ENCODE peak calls at places on chromosomes 13 and 19, in eight cellular contexts. R, J, Z, W, K, N, P and T are unnamed samples.

GRCh38 chr19:1871140-1871597 is 7.8 kb upstream of the KLF16 start:
- DNase-seq in R (no peak), J (no peak), Z (no peak), W (no peak), K (no peak), N (no peak), P (no peak), T (no peak)

GRCh38 chr19:19342086-19343015 is 21.7 kb downstream of the MAU2 start:
- DNase-seq in R (no peak), J (peak; percentile 76), Z (peak; percentile 62), W (no peak), K (peak; percentile 70), N (peak; percentile 67), P (no peak), T (peak; percentile 71)

GRCh38 chr13:85974604-85975366 is 175.6 kb upstream of the SLITRK6 start:
- DNase-seq in R (no peak), J (no peak), Z (no peak), W (no peak), K (no peak), N (no peak), P (no peak), T (no peak)

GRCh38 chr19:57302020-57302465 is 18.2 kb upstream of the ZNF543 start:
- DNase-seq in R (no peak), J (no peak), Z (peak; percentile 38), W (no peak), K (no peak), N (no peak), P (peak; percentile 81), T (peak; percentile 91)

GRCh38 chr13:111877906-111878305 is 189.0 kb upstream of the SOX1 start:
- DNase-seq in R (no peak), J (no peak), Z (no peak), W (no peak), K (no peak), N (no peak), P (no peak), T (no peak)

GRCh38 chr13:50684366-50684765 is 159.1 kb downstream of the DLEU7 start:
- DNase-seq in R (no peak), J (no peak), Z (no peak), W (no peak), K (no peak), N (no peak), P (no peak), T (no peak)

GRCh38 chr13:30364876-30365275 is 57.4 kb upstream of the UBE2L5 start:
- DNase-seq in R (no peak), J (no peak), Z (peak; percentile 55), W (no peak), K (no peak), N (no peak), P (no peak), T (no peak)

GRCh38 chr19:10291554-10292205 is 1.9 kb downstream of the ICAM5 start:
- DNase-seq in R (no peak), J (no peak), Z (no peak), W (no peak), K (no peak), N (no peak), P (no peak), T (no peak)

GRCh38 chr19:12880551-12881171 is 588 bp downstream of the DNASE2 start:
- DNase-seq in R (no peak), J (peak; percentile 40), Z (peak; percentile 63), W (no peak), K (no peak), N (peak; percentile 48), P (no peak), T (peak; percentile 52)

GRCh38 chr19:32351807-32352630 is 6.6 kb downstream of the ZNF507 start:
- DNase-seq in R (no peak), J (no peak), Z (no peak), W (no peak), K (no peak), N (no peak), P (no peak), T (no peak)

GRCh38 chr13:43390101-43390500 is 366.7 kb downstream of the DNAJC15 start:
- DNase-seq in R (no peak), J (no peak), Z (no peak), W (no peak), K (no peak), N (no peak), P (no peak), T (no peak)

GRCh38 chr19:38597075-38597474 is 20.7 kb downstream of the MAP4K1 start:
- DNase-seq in R (no peak), J (no peak), Z (no peak), W (no peak), K (no peak), N (no peak), P (no peak), T (no peak)

GRCh38 chr19:41421314-41421713 is 5.9 kb downstream of the B3GNT8 start:
- DNase-seq in R (no peak), J (no peak), Z (no peak), W (no peak), K (no peak), N (no peak), P (no peak), T (no peak)

GRCh38 chr13:33289966-33290365 is 4.4 kb upstream of the STARD13 start:
- DNase-seq in R (no peak), J (no peak), Z (peak; percentile 53), W (no peak), K (no peak), N (no peak), P (no peak), T (no peak)

GRCh38 chr19:3210347-3211017 is 14.0 kb upstream of the CELF5 start:
- DNase-seq in R (peak; percentile 51), J (peak; percentile 67), Z (peak; percentile 36), W (no peak), K (peak; percentile 35), N (peak; percentile 50), P (no peak), T (no peak)

GRCh38 chr19:7904074-7905020 is 670 bp downstream of the MAP2K7 start:
- DNase-seq in R (no peak), J (no peak), Z (peak; percentile 45), W (no peak), K (no peak), N (peak; percentile 50), P (no peak), T (no peak)

GRCh38 chr19:7901337-7901736 is 2.3 kb upstream of the MAP2K7 start:
- DNase-seq in R (no peak), J (no peak), Z (no peak), W (no peak), K (no peak), N (no peak), P (no peak), T (no peak)

GRCh38 chr19:7905298-7905697 is 1.6 kb downstream of the MAP2K7 start:
- DNase-seq in R (no peak), J (no peak), Z (no peak), W (no peak), K (no peak), N (no peak), P (no peak), T (no peak)

GRCh38 chr19:7902796-7903243 is 857 bp upstream of the MAP2K7 start:
- DNase-seq in R (no peak), J (no peak), Z (no peak), W (no peak), K (no peak), N (no peak), P (no peak), T (no peak)

GRCh38 chr19:7903244-7904073 is at the start of gene MAP2K7:
- DNase-seq in R (peak; percentile 99), J (peak; percentile 100), Z (peak; percentile 100), W (peak; percentile 90), K (peak; percentile 98), N (peak; percentile 100), P (peak; percentile 99), T (peak; percentile 96)
- TF ChIP-seq POLR2A in R (peak; percentile 75), J (no peak), Z (peak; percentile 42), W (peak; percentile 86), K (peak; percentile 98), N (peak; percentile 91), P (peak; percentile 86), T (peak; percentile 97)

DNA sequence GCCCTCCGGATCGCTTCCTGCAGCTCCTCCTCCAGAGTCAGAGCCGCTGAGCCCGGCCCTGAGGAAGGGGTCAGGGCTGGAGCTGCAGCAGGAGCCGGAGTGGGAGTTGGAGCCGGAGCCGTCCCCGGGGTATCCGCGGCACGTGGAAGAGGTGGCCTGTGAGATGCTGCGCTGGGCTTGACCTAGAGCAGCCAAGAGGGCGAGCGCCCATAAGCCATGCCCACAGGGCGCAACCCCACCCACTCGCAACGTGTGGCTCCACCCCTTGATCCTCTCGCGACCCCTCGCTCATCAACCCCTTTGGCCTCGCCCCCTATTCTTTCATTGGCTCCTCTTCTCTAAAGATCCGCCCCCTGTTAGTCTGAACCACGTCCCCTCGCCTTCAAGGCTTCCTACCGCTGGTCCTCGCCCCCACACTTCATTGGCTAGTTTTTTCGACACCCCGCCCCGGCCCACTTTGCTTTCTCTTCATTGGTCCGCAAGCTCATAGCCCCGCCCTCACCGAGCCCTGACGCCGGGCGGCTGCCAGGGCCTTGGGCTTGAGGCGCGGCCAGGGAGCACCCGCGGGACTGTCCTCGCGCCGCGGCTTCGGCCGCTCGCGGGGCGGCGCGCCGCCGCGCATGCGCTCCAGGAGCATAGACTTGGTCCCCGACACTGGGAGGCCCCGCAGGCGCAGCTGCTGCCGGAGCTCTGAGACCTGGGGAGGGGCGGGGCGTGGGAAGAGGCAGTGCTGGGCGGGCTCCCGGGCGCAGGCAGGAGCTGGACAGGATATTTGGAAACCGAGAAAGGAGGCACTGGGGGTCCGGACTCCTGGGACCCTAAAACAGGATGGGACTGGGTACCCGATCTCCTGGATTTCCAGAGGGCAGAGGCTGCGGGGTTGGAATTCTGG is 5.4 kb downstream of the MAMSTR start:
- DNase-seq in R (peak; percentile 97), J (peak; percentile 99), Z (peak; percentile 100), W (peak; percentile 94), K (peak; percentile 100), N (peak; percentile 99), P (peak; percentile 98), T (peak; percentile 93)
- TF ChIP-seq POLR2A in R (peak; percentile 15), J (no peak), Z (no peak), W (peak; percentile 77), K (peak; percentile 83), N (peak; percentile 45), P (peak; percentile 60), T (peak; percentile 44)

DNA sequence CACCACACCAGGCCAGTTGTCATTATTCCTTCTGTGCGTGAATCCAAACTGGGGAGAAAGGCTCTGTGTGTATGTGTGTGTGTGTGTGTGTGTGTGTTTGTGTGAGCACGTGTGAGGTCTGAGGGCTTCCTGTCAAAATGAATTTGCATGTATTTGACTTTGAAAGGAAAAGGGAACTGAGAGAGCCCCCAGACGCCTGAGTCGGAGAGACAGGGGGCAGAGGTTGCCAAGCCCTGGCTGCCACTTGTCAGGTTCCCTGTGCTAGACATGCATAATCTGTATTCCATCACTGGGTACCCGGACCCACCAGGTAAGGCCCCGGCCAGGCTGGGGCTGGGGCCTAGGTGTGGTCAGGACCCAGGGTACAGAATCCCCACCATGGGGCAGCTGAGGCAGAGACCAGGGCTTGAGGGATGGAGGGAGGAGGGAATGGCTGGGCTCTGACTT is at the start of gene CLEC17A:
- DNase-seq in R (no peak), J (no peak), Z (no peak), W (no peak), K (no peak), N (no peak), P (no peak), T (no peak)
- TF ChIP-seq POLR2A in R (no peak), J (no peak), Z (no peak), W (no peak), K (no peak), N (no peak), P (no peak), T (no peak)

DNA sequence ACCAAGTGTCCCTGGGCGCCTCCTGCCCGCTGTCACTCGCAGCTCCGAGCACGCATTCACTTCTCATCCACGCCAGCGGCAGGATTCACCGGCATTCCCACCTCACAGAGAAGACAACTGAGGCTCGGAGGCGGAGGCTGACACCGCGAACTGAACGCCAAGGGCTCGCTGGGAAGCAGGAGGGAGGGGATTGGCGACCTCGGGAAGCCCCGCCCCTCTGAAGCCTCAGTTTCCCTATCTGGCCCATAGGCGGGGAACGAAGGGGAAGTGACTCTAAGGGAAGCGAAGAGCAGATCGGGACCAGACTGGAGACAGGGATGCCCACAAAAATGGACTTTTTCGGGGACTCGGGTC is 256 bp downstream of the MICOS13 start:
- DNase-seq in R (peak; percentile 11), J (no peak), Z (peak; percentile 47), W (no peak), K (no peak), N (no peak), P (no peak), T (no peak)
- TF ChIP-seq POLR2A in R (no peak), J (no peak), Z (no peak), W (peak; percentile 28), K (no peak), N (no peak), P (no peak), T (no peak)